ENCODE peak calls at places on chromosome 3, in nine cellular contexts. P is C1 segment of cervical spinal cord; Y is CD8-positive, alpha-beta T cell; D is activated CD4-positive, alpha-beta T cell treated with anti-CD3 and anti-CD28 coated beads for 4 hours; O is stimulated activated CD8-positive, alpha-beta memory T cell treated with anti-CD3 and anti-CD28 coated beads, Interleukin-15, amount 100 ng/mL, for 4 hours; K is NCI-H524; W is stimulated activated CD4-positive, alpha-beta T cell treated with anti-CD3 and anti-CD28 coated beads, Interleukin-12 subunit alpha, Interleukin-12 subunit beta, amount 100 ng/mL, for 24 hours; J is T47D; M is GM04504. B is an unnamed sample.

GRCh38 chr3:184524981-184525336 is 36.6 kb upstream of the EPHB3 start:
- DNase-seq in K (no peak), M (no peak), O (no peak), D (peak), Y (no peak), J (no peak), P (no peak), W (no peak), B (no peak)

GRCh38 chr3:124620600-124621063 is 109.6 kb upstream of the UMPS start:
- DNase-seq in O (no peak), D (peak), K (no peak), Y (peak), P (no peak), J (no peak), W (no peak), M (no peak), B (peak)

GRCh38 chr3:170357176-170357919 is at the start of gene SKIL:
- DNase-seq in K (peak), M (peak), D (peak), J (peak), Y (peak), W (peak), O (peak), P (peak), B (peak)

GRCh38 chr3:58434990-58435389 is 1.4 kb upstream of the PDHB start:
- DNase-seq in M (no peak), D (no peak), P (no peak), W (no peak), O (no peak), Y (no peak), K (no peak), J (peak), B (no peak)

GRCh38 chr3:427128-427527 is 230.6 kb downstream of the CHL1 start:
- DNase-seq in K (no peak), Y (no peak), D (no peak), M (no peak), J (no peak), O (no peak), W (no peak), P (no peak), B (no peak)

GRCh38 chr3:38573606-38574005 is 75.9 kb downstream of the SCN5A start:
- DNase-seq in K (no peak), O (no peak), W (no peak), J (no peak), D (no peak), P (no peak), M (no peak), Y (no peak), B (no peak)

GRCh38 chr3:93934366-93935046 is 39.2 kb downstream of the PROS1 start:
- DNase-seq in K (no peak), P (no peak), Y (no peak), J (no peak), O (no peak), D (no peak), W (no peak), M (no peak), B (no peak)

GRCh38 chr3:126558336-126559071 is at the start of gene C3orf22:
- DNase-seq in K (no peak), P (no peak), O (no peak), W (no peak), J (no peak), D (no peak), M (no peak), Y (no peak), B (no peak)

GRCh38 chr3:23044463-23044862 is 158.7 kb upstream of the UBE2E2 start:
- DNase-seq in D (no peak), M (no peak), P (no peak), K (no peak), W (no peak), Y (no peak), O (no peak), J (no peak), B (no peak)

GRCh38 chr3:48433472-48434118 is 3.7 kb upstream of the PLXNB1 start:
- DNase-seq in Y (no peak), W (no peak), K (no peak), J (peak), D (no peak), M (no peak), P (no peak), O (no peak), B (no peak)

GRCh38 chr3:125325746-125326145 is 49.4 kb downstream of the ZNF148 start:
- DNase-seq in Y (no peak), K (no peak), O (no peak), P (no peak), D (no peak), J (no peak), M (no peak), W (no peak), B (no peak)